ENCODE peak calls at places on chromosomes 1 and 21, in six cellular contexts. H is HCT116, O is H9, E is fibroblast of lung, B is neural progenitor cell, T is astrocyte. M is an unnamed sample.

GRCh38 chr1:37497832-37498231 is 16.7 kb downstream of the MEAF6 start:
- DNase-seq in H (no peak), O (no peak), E (no peak), B (no peak), T (no peak), M (no peak)

GRCh38 chr1:180195916-180196315 is 34.1 kb upstream of the LHX4 start:
- DNase-seq in H (no peak), O (no peak), E (no peak), B (no peak), T (no peak), M (no peak)

GRCh38 chr1:116760996-116761665 is 6.9 kb downstream of the CD2 start:
- DNase-seq in H (no peak), O (no peak), E (no peak), B (no peak), T (no peak), M (no peak)

GRCh38 chr21:45135122-45135521 is 60.7 kb downstream of the ADARB1 start:
- DNase-seq in H (no peak), O (no peak), E (no peak), B (no peak), T (no peak), M (no peak)

GRCh38 chr1:172278478-172278877 is 142.0 kb upstream of the C1orf105 start:
- DNase-seq in H (no peak), O (peak; percentile 33), E (peak; percentile 74), B (no peak), T (peak; percentile 83), M (peak; percentile 71)

GRCh38 chr1:209601809-209602657 is 18.5 kb downstream of the CAMK1G start:
- DNase-seq in H (peak; percentile 52), O (no peak), E (peak; percentile 74), B (peak; percentile 47), T (peak; percentile 16), M (peak; percentile 61)

GRCh38 chr1:9207086-9207485 is 27.5 kb upstream of the H6PD start:
- DNase-seq in H (no peak), O (no peak), E (peak; percentile 55), B (no peak), T (peak; percentile 49), M (peak; percentile 31)

GRCh38 chr21:20618878-20619277 is 379.3 kb upstream of the NCAM2 start:
- DNase-seq in H (no peak), O (no peak), E (no peak), B (no peak), T (no peak), M (no peak)

GRCh38 chr1:246153796-246154212 is 353.3 kb downstream of the SMYD3 start:
- DNase-seq in H (peak; percentile 84), O (no peak), E (peak; percentile 58), B (no peak), T (peak; percentile 87), M (no peak)

GRCh38 chr21:46401186-46401910 is 57.3 kb upstream of the DIP2A start:
- DNase-seq in H (no peak), O (no peak), E (no peak), B (no peak), T (no peak), M (no peak)

GRCh38 chr1:87940410-87940809 is 611.7 kb downstream of the LMO4 start:
- DNase-seq in H (no peak), O (no peak), E (no peak), B (no peak), T (no peak), M (peak; percentile 27)

GRCh38 chr1:75166821-75167220 is 32.6 kb downstream of the LHX8 start:
- DNase-seq in H (no peak), O (no peak), E (no peak), B (no peak), T (no peak), M (no peak)

GRCh38 chr1:11731719-11732283 is 4.1 kb upstream of the AGTRAP start:
- DNase-seq in H (no peak), O (peak; percentile 62), E (peak; percentile 79), B (peak; percentile 71), T (peak; percentile 38), M (peak; percentile 32)

GRCh38 chr1:67578397-67579020 is 106.5 kb upstream of the GADD45A start:
- DNase-seq in H (no peak), O (no peak), E (no peak), B (no peak), T (no peak), M (no peak)

GRCh38 chr1:171740987-171741871 is 636 bp downstream of the VAMP4 start:
- DNase-seq in H (no peak), O (no peak), E (peak; percentile 27), B (peak; percentile 42), T (peak; percentile 9), M (peak; percentile 24)

GRCh38 chr1:65310078-65310587 is 790 bp downstream of the DNAJC6 start:
- DNase-seq in H (no peak), O (peak; percentile 90), E (peak; percentile 22), B (no peak), T (no peak), M (no peak)

GRCh38 chr1:97640677-97641076 is 280.2 kb downstream of the DPYD start:
- DNase-seq in H (no peak), O (no peak), E (no peak), B (no peak), T (no peak), M (no peak)

GRCh38 chr1:205523891-205524793 is 19.7 kb downstream of the CDK18 start:
- DNase-seq in H (peak; percentile 46), O (peak; percentile 77), E (peak; percentile 68), B (peak; percentile 87), T (no peak), M (peak; percentile 52)

GRCh38 chr1:60488857-60489256 is 415.3 kb upstream of the C1orf87 start:
- DNase-seq in H (no peak), O (no peak), E (no peak), B (no peak), T (no peak), M (no peak)
- TF ChIP-seq CTCF in H (no peak), O (no peak), E (no peak), B (no peak), T (no peak), M (no peak)

GRCh38 chr1:48644190-48644930 is 132.3 kb downstream of the BEND5 start:
- DNase-seq in H (no peak), O (no peak), E (no peak), B (peak; percentile 70), T (no peak), M (no peak)
- H2AFZ ChIP-seq in H (no peak overlapping the region), O (no peak overlapping the region), E (no peak overlapping the region), B (no peak overlapping the region), T (no peak overlapping the region), M (no peak overlapping the region)

GRCh38 chr1:110508038-110508437 is 10.9 kb downstream of the KCNA10 start:
- DNase-seq in H (no peak), O (peak; percentile 82), E (no peak), B (peak; percentile 57), T (no peak), M (no peak)
- H3K4me2 ChIP-seq in H (peak overlapping the region; percentile 19), O (no peak overlapping the region), E (no peak overlapping the region), B (no peak overlapping the region), T (no peak overlapping the region), M (no peak overlapping the region)

GRCh38 chr1:206880310-206880709 is 14.9 kb downstream of the IL20 start:
- DNase-seq in H (no peak), O (no peak), E (no peak), B (no peak), T (no peak), M (no peak)

GRCh38 chr1:206883876-206884275 is 13.4 kb upstream of the IL24 start:
- DNase-seq in H (no peak), O (no peak), E (no peak), B (no peak), T (no peak), M (no peak)

GRCh38 chr1:206885341-206886060 is 11.7 kb upstream of the IL24 start:
- DNase-seq in H (no peak), O (no peak), E (no peak), B (no peak), T (no peak), M (peak; percentile 73)

GRCh38 chr1:206883160-206883559 is 14.1 kb upstream of the IL24 start:
- DNase-seq in H (no peak), O (no peak), E (peak; percentile 71), B (no peak), T (no peak), M (no peak)

DNA sequence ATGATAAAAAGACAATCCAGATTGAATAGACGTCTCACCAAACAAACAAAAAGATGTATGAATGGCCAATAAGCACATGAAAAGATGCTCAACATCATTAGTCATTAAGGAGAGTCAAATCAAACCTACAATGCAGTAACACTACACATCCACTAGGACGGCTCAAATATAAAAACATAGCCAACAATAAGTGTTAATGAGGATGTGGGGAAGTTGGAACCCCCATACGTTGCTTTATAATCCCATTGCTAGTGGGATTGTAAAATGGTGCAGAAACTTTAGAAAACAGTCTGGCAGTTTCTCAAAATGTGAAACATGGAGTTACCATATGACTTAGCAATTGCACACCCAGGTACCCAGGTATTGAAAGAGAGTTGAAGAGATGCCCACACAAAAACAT is 14.7 kb upstream of the IL24 start:
- DNase-seq in H (no peak), O (no peak), E (no peak), B (no peak), T (no peak), M (no peak)
- TF ChIP-seq CTCF in H (peak; percentile 44), O (peak; percentile 53), E (no peak), B (peak; percentile 34), T (peak; percentile 8), M (peak; percentile 7)

GRCh38 chr1:238005116-238005515 is 114.4 kb upstream of the ZP4 start:
- DNase-seq in H (no peak), O (no peak), E (no peak), B (no peak), T (no peak), M (no peak)
- H2AFZ ChIP-seq in H (no peak overlapping the region), O (no peak overlapping the region), E (no peak overlapping the region), B (no peak overlapping the region), T (no peak overlapping the region), M (no peak overlapping the region)

M was measured in mammary epithelial cell.